ENCODE peak calls at places on chromosomes 2 and 18, in four cellular contexts. P is A549, G is K562, X is GM12878. L is an unnamed sample.

GRCh38 chr18:21112140-21112473 is 494 bp upstream of the ROCK1 start:
- DNase-seq in P (no peak), G (no peak), X (no peak), L (no peak)

GRCh38 chr2:240467149-240467642 is 31.7 kb downstream of the GPC1 start:
- DNase-seq in X (no peak), G (no peak), P (no peak), L (no peak)

GRCh38 chr2:36397728-36398413 is 42.3 kb downstream of the CRIM1 start:
- DNase-seq in X (no peak), G (no peak), P (peak), L (no peak)

GRCh38 chr18:5717241-5717640 is 173.4 kb upstream of the EPB41L3 start:
- DNase-seq in P (no peak), X (no peak), G (no peak), L (no peak)

GRCh38 chr18:64370036-64370435 is 221.1 kb upstream of the LINC00305 start:
- DNase-seq in G (no peak), P (no peak), X (no peak), L (no peak)

GRCh38 chr2:189178726-189179606 is 595 bp downstream of the COL5A2 start:
- DNase-seq in X (no peak), P (peak), G (no peak), L (no peak)

GRCh38 chr2:71756280-71756906 is 303.0 kb downstream of the DYSF start:
- DNase-seq in G (no peak), X (no peak), P (no peak), L (no peak)

GRCh38 chr18:35889677-35890076 is 82.8 kb upstream of the RMP24 start:
- DNase-seq in P (no peak), X (no peak), G (no peak), L (no peak)

GRCh38 chr18:23591011-23591410 is 4.7 kb upstream of the NPC1 start:
- DNase-seq in X (no peak), P (peak), G (no peak), L (no peak)

DNA sequence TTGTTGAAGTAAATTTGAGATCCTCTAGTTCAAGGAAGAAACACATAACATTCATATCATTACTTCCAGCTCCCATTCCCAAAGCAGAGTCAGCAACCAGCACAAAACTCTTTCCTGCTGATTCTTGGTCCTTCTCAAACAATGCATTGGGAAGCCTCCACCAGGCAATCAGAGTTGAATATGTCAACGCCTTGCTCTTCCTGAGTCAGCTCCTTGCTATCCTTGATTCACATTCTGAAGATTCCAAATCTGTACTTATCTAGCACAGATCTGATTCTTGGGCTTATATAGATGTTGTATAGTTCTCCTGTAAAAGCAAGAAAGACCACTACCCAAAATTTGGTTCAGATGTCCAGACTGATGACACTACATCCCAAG is 29.6 kb downstream of the CFAP210 start:
- DNase-seq in G (no peak), X (no peak), P (no peak), L (no peak)
- TF ChIP-seq MYC in G (no peak), X (no peak), P (no peak), L (no peak)

GRCh38 chr18:25192065-25192464 is 159.9 kb downstream of the ZNF521 start:
- DNase-seq in X (peak), P (no peak), G (no peak), L (no peak)
- TF ChIP-seq MYC in X (no peak), P (no peak), G (no peak), L (no peak)

GRCh38 chr2:184113691-184114403 is 484.5 kb upstream of the ZNF804A start:
- DNase-seq in P (no peak), G (no peak), X (no peak), L (no peak)
- TF ChIP-seq MYC in P (no peak), G (no peak), X (no peak), L (no peak)

GRCh38 chr2:149767516-149767974 is 180.0 kb upstream of the MMADHC start:
- DNase-seq in G (no peak), P (peak), X (no peak), L (no peak)

GRCh38 chr2:149765636-149766035 is 178.1 kb upstream of the MMADHC start:
- DNase-seq in P (no peak), G (no peak), X (no peak), L (no peak)

GRCh38 chr2:149765003-149765402 is 177.4 kb upstream of the MMADHC start:
- DNase-seq in P (no peak), G (no peak), X (no peak), L (no peak)

GRCh38 chr2:149768320-149768799 is 180.8 kb upstream of the MMADHC start:
- DNase-seq in P (no peak), G (no peak), X (no peak), L (no peak)

DNA sequence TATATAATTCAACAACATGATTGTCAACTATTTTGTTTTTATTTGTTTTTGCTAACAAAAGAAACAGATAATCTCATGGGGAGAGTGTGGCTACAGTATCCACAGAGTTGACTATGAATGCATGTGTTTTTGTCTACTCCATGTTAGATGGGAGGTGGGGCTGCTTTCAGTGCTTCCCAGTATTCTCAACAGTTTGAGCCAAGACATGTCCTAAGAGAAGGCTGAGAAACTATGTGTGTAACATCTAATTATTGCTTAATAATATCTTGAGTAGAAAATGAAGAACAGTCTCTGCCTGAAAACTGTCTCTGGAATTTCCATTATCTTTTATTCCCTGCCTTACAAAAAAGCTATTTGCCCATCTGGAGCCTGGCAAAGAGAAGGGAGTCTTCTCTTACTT is 178.8 kb upstream of the MMADHC start:
- DNase-seq in G (no peak), X (no peak), P (no peak), L (no peak)
- TF ChIP-seq MYC in G (no peak), X (no peak), P (no peak), L (no peak)

DNA sequence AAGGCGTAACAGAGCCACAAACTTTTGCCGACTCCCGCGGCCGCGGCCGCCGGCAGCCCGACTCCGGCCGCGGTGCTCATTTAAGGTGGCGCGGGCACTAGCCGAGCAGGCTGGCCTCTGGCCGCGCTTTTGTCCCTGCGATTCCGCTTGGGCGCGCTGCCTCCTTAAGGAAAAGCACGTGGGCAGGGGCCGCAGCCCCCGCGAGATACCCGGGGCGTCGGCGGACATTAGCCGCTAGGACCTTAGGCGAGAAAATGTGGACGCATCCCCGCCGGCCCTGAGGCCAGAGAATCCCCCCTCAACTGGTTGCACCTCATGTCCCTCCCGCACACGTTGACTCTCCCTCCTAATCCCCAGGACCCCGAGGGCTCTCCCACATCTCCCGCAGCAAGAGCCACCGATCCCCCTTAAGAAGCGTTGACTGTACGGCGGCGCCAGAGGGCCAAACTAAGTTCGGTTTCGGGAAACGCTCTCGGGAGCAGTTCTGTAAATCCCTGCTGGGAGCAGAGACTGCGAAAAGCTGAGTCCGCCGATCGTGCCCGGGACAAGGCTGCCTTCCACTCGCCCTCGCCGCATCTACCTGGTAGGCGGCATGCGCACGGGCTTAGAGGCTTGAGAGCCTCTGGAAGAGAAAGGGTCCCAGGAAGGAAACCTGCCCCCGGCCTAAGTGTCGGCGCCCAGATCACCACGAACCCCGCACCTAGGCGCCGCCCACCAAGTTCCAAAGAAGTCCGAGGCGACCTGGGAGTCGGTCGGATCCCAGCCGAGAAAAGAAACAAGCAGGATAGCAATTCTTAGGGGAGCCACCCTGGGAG is 1.8 kb upstream of the SATB2 start:
- DNase-seq in P (peak), X (peak), G (peak), L (peak)
- TF ChIP-seq MYC in P (peak), X (no peak), G (peak), L (peak)

DNA sequence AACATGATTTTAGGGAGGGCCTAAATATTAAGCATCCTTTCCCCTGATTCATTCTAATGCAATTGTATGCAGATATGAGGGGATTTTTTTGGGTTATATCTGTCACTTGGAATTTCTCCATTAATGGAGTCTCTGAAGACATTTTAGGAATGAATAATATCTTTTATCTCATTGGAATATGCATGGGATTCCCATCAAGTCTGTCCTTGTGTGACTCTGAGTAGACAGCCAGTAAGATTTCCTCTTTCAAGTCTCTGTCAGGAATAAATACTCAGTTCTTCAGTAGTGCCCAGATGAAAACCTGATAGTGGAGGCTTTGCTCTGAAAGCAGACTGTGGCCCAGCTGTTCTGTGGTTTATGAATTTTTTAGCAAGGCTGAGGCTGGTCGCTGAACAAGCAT is 363.9 kb upstream of the SPRED2 start:
- DNase-seq in P (no peak), X (no peak), G (no peak), L (no peak)
- TF ChIP-seq MYC in P (no peak), X (no peak), G (no peak), L (no peak)

GRCh38 chr18:51622676-51623075 is 425.2 kb upstream of the MEX3C start:
- DNase-seq in P (no peak), X (no peak), G (no peak), L (no peak)
- TF ChIP-seq MYC in P (no peak), X (no peak), G (no peak), L (no peak)

DNA sequence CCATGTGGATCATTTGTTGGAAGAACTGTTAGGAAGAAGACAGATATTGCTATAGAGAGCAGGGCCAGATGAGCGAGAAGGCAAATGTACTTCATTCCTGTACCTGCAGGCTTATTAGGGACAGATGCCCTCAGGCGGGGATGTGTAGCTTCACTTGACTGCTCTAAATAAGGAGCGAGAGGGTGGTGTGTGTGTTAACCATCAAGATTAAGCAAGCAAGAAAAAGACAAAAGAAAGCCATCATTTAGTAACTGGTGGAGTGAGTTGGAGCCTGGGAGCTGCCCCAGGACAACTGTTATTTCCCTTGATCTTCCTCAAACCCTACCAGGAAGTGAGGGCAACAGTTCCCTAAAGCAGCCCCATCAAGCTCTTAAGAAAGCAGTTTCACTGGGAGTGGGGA is 36.5 kb downstream of the NEDD4L start:
- DNase-seq in G (no peak), P (no peak), X (no peak), L (no peak)
- TF ChIP-seq MYC in G (no peak), P (no peak), X (no peak), L (no peak)

DNA sequence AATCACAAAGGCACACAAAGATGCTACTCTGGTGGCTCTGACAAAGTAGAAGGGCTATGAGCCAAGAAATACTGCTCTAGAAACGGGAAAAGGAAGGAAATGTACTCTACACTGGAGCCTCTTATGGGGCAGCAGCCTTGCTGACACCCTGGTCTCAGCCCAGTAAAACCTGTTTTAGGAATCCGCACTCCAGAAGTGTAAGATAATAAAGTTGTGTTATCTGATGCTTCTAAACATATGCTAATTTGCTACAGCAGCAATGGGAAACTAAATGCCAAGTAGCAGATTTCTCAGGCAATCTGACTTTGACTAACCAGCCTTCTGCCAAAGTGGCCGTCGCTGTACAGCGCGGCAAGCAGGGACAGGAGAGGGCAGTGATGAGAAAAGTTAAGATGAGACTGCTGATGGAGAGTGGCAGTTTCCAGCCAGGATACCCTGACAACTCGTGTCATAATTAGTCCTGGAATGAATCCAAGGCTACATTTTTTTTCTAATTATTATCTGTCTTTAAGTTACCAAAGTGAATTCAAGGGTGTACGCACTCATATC is 99.0 kb downstream of the NETO1 start:
- DNase-seq in P (no peak), G (no peak), X (no peak), L (no peak)
- TF ChIP-seq MYC in P (no peak), G (no peak), X (no peak), L (no peak)

DNA sequence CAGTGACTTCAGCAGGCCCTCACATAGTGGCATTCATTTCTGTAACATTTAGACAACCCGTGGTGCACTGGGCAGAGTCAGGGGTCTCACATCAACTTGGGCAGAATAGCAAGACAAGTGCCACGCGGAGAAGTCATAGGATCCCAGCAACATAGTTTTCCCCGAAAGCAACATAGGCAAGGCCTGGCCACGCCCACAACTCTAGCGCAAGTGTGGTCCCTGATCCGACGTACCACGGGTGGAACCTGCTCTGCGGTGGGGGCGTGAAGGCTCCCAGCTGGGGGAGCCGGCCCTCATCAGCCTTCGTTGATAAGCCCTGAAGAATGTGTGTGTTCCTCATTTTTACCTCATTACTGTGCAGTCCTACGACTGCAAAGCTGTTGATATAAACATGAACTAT is 261.2 kb downstream of the EIPR1 start:
- DNase-seq in G (peak), X (no peak), P (no peak), L (no peak)
- TF ChIP-seq MYC in G (no peak), X (no peak), P (no peak), L (no peak)